ENCODE peak calls at places on chromosomes 16 and 17, in seven cellular contexts. V is IMR-90, Z is tibial nerve, P is NB4, U is body of pancreas, A is A549, N is Peyer's patch. W is an unnamed sample.

GRCh38 chr16:15760129-15760528 is 96.7 kb downstream of the MYH11 start:
- DNase-seq in V (no peak), Z (no peak), P (no peak), U (no peak), A (no peak), N (no peak), W (no peak)

GRCh38 chr16:12323007-12323699 is 346.6 kb downstream of the SNX29 start:
- DNase-seq in V (no peak), Z (no peak), P (peak; percentile 44), U (no peak), A (no peak), N (no peak), W (no peak)

GRCh38 chr16:78768723-78769122 is 669.3 kb downstream of the WWOX start:
- DNase-seq in V (no peak), Z (no peak), P (no peak), U (no peak), A (no peak), N (no peak), W (no peak)

GRCh38 chr16:58563235-58563634 is 47.9 kb downstream of the SETD6 start:
- DNase-seq in V (peak; percentile 59), Z (no peak), P (peak; percentile 16), U (no peak), A (no peak), N (no peak), W (no peak)

GRCh38 chr17:76196675-76197074 is 43.6 kb downstream of the RNF157 start:
- DNase-seq in V (no peak), Z (peak; percentile 81), P (peak; percentile 24), U (peak; percentile 57), A (no peak), N (no peak), W (no peak)

GRCh38 chr17:47254403-47254943 is 846 bp downstream of the ITGB3 start:
- DNase-seq in V (no peak), Z (no peak), P (no peak), U (no peak), A (no peak), N (no peak), W (no peak)

GRCh38 chr16:4693956-4694663 is 748 bp downstream of the NUDT16L1 start:
- DNase-seq in V (peak; percentile 38), Z (no peak), P (peak; percentile 55), U (peak; percentile 57), A (no peak), N (peak; percentile 75), W (peak; percentile 53)

GRCh38 chr17:46191332-46192210 is 1.7 kb downstream of the KANSL1 start:
- DNase-seq in V (no peak), Z (peak; percentile 48), P (peak; percentile 76), U (no peak), A (peak; percentile 64), N (no peak), W (peak; percentile 75)

GRCh38 chr16:67857547-67858233 is 10.2 kb upstream of the CENPT start:
- DNase-seq in V (peak; percentile 92), Z (peak; percentile 70), P (peak; percentile 30), U (peak; percentile 89), A (peak; percentile 95), N (peak; percentile 80), W (peak; percentile 69)

GRCh38 chr16:22235839-22236745 is 30.0 kb downstream of the EEF2K start:
- DNase-seq in V (no peak), Z (peak; percentile 78), P (peak; percentile 28), U (peak; percentile 37), A (no peak), N (no peak), W (no peak)

DNA sequence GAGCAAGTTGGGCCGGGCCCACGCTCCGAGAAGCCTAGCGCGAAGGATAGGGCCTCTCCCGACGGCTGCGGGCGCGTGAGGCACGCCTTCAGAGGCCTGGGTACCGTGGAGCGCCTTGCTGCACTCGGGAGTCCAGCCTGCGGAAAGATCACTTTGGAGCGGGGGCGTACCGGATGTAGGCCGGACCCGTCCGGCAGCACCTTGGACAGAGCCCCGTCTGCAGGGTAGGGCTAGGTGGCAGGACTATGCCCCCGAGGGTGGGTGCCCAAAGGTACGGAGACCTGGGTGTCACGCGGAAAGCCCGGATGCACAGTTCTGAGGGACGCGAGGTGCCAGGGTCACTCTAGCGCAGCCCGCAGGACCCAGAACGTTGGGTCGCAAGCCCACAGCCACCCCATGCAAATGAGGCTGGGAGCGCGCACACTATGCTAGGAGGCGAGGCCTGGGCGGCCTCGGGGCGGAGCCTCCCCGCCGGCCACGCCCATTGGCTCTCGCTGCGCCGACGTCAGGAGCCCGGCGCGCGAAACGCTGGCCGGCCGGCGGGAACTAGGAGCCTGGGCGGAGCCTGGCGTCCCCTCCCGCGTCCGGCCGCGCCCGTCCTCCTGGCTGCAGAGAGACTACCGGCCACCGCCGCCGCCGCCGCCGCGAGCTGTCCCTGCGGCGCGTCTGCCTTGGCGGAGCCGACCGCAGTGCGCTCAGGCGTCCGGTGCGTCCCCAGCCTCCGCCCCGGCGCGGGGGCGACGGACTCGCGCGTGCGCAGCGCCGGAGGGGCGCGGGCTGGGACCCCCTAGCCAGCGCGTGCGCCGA is at the start of gene PAQR4:
- DNase-seq in V (peak; percentile 81), Z (peak; percentile 53), P (peak; percentile 92), U (peak; percentile 90), A (peak; percentile 91), N (peak; percentile 93), W (peak; percentile 95)
- TF ChIP-seq POLR2A in V (no peak), Z (no peak), P (peak; percentile 53), U (peak; percentile 56), A (no peak), N (peak; percentile 35), W (no peak)

DNA sequence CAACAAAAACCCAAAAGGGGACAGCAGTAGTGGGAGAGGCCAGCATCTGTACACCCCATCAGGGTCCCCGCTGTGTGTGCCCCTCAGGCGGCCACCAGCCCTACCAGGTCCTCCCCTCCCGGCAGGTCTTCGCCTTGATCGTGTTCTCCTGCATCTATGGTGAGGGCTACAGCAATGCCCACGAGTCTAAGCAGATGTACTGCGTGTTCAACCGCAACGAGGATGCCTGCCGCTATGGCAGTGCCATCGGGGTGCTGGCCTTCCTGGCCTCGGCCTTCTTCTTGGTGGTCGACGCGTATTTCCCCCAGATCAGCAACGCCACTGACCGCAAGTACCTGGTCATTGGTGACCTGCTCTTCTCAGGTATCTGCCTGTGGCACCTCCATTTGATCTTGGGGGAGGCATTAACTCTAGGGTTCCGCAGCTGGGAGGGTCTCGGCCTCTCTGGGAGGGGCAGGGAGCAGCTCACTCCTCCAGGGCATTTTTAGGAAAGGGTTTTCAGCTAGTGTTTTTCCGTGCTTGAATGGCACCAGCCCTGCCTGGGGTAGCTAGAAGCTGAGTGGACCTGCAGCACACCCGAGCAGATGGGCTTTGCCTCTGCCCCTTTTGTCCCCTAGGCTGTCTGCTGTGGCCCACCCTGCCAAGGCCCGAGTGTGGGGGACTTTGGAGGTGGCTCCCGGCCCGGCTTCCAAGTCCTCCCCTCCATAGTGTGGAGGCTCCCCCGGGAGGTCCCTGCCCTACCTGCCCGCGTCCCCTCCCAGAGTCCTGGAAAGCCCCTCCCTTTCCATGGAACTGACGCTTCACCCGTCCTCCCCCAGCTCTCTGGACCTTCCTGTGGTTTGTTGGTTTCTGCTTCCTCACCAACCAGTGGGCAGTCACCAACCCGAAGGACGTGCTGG is 2.6 kb downstream of the SYNGR2 start:
- DNase-seq in V (no peak), Z (no peak), P (no peak), U (no peak), A (no peak), N (no peak), W (no peak)
- TF ChIP-seq POLR2A in V (no peak), Z (no peak), P (no peak), U (no peak), A (no peak), N (no peak), W (no peak)

DNA sequence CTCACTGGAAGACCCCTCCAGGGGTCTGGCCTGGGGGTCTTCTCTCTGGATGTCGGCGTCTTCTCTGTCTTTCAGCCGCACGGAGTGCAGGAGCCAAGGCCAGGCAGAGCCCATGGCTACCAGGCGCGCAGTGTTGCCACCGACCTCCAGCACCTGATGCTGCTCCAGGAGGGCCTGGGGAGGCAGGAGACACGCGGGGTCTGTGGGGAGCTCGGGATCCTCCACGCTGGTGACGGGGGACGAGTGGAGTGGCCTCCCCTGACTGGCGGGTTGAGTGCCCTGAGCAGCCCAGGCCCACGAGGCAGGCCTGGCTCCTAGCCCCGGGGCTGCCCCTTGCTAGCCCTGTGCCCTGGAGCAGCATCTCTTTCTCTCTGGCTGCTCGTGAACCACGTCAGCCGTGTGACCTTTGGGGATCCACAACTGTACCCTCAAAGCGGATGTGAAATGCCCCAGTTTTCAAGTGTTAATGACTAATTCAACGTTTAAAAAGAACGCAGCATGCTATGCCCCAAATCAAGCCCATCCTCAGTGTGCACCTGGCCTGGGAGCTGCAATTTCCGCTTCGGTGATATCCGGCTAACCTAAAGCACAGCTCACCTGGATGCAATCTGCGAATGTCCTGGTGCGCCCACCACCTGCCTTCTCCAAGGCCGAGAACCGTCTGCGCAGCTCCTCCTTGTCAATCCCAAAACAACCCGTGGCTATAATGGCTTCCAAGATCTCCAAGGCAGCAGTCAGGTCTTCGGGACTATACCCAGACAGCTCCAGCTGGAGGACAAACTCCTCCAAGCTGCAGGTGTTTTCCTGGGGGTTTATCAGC is 62.9 kb downstream of the IL21R start:
- DNase-seq in V (no peak), Z (no peak), P (no peak), U (no peak), A (no peak), N (no peak), W (no peak)
- TF ChIP-seq POLR2A in V (no peak), Z (no peak), P (no peak), U (no peak), A (no peak), N (no peak), W (no peak)

DNA sequence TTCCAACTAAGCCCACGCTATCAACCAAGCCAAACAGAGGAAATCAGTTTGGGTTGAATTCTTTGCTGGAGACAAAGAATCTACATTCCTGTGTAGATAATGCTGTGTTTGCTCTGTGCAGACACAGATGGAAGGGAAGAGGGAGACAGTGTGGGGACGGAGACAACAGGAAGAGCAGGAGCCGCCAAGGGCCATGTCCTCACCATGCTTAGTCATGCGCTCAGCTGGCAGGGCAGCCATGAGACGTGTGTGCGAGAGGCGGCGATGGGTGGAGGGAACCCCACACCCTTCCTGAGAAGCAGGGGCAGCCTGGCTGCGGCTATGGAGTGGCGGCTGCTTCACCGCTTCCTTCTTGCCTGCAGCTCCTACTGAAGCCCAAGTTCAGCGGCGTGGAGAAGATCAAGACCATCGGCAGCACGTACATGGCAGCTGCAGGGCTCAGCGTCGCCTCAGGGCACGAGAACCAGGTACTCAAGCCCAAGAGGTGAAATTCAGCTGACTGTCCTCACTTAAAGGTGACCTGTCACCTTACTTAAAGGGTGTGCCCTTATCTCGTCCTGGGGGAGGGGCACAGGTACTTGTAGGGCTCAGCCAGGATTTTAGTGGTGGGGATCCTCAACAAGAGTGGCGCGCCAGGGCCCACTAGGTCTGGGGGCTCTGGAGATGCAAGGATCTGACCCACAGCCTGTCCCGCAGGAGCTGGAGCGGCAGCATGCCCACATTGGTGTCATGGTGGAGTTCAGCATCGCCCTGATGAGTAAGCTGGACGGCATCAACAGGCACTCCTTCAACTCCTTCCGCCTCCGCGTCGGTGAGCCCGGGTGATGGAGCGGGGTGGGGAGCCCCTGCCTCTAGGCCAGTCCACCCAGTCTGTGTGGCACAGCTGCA is 47.5 kb downstream of the ADCY7 start:
- DNase-seq in V (peak; percentile 12), Z (peak; percentile 50), P (peak; percentile 43), U (peak; percentile 63), A (no peak), N (peak; percentile 48), W (peak; percentile 74)
- TF ChIP-seq POLR2A in V (no peak), Z (no peak), P (no peak), U (no peak), A (no peak), N (no peak), W (no peak)

DNA sequence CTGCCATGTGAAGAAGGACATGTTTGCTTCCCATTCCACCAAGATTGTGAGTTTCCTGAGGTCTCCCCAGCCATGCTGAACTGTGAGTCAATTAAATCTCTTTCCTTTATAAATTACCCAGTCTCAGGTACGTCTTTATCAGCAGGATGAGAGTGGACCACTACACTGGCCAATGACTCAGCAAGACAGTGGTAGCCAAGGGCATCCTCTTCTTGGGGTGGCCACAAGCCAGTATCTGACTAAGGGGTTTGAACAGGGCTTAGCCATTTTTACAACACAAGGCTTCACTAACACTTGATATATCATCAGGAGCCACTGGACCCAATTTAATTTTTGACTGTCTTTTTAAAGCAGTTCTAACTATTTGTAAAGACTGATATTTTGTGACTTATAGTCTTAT is 21.1 kb upstream of the KRT24 start:
- DNase-seq in V (no peak), Z (no peak), P (no peak), U (no peak), A (no peak), N (no peak), W (no peak)
- TF ChIP-seq POLR2A in V (no peak), Z (no peak), P (no peak), U (no peak), A (no peak), N (no peak), W (no peak)